ENCODE peak calls at places on chromosomes 1 and 21, in seven cellular contexts. One of them, this sample, is unnamed.

GRCh38 chr1:15038232-15039016 is 115.1 kb upstream of the TMEM51 start:
- DNase-seq in uterus: no peak
- DNase-seq in lower leg skin: no peak
- DNase-seq in IMR-90: peak
- DNase-seq in transverse colon: no peak
- DNase-seq in GM12892: no peak
- DNase-seq in stomach: no peak
- DNase-seq in this sample: no peak

GRCh38 chr1:27166351-27166802 is 11.5 kb upstream of the SLC9A1 start:
- DNase-seq in uterus: no peak
- DNase-seq in lower leg skin: no peak
- DNase-seq in IMR-90: peak
- DNase-seq in transverse colon: no peak
- DNase-seq in GM12892: no peak
- DNase-seq in stomach: no peak
- DNase-seq in this sample: no peak

GRCh38 chr1:74773540-74773939 is 40.6 kb downstream of the TYW3 start:
- DNase-seq in uterus: no peak
- DNase-seq in lower leg skin: no peak
- DNase-seq in IMR-90: no peak
- DNase-seq in transverse colon: no peak
- DNase-seq in GM12892: no peak
- DNase-seq in stomach: no peak
- DNase-seq in this sample: no peak

GRCh38 chr1:58994664-58995063 is 210.8 kb upstream of the JUN start:
- DNase-seq in uterus: no peak
- DNase-seq in lower leg skin: no peak
- DNase-seq in IMR-90: no peak
- DNase-seq in transverse colon: no peak
- DNase-seq in GM12892: no peak
- DNase-seq in stomach: no peak
- DNase-seq in this sample: no peak

GRCh38 chr21:26845066-26845749 is at the start of gene ADAMTS1:
- DNase-seq in uterus: peak
- DNase-seq in lower leg skin: peak
- DNase-seq in IMR-90: peak
- DNase-seq in transverse colon: peak
- DNase-seq in GM12892: no peak
- DNase-seq in stomach: peak
- DNase-seq in this sample: peak

GRCh38 chr1:172870901-172871606 is 179.7 kb downstream of the TNFSF18 start:
- DNase-seq in uterus: no peak
- DNase-seq in lower leg skin: no peak
- DNase-seq in IMR-90: peak
- DNase-seq in transverse colon: no peak
- DNase-seq in GM12892: no peak
- DNase-seq in stomach: no peak
- DNase-seq in this sample: no peak

GRCh38 chr21:44849616-44850130 is 23.8 kb downstream of the PTTG1IP start:
- DNase-seq in uterus: no peak
- DNase-seq in lower leg skin: no peak
- DNase-seq in IMR-90: no peak
- DNase-seq in transverse colon: peak
- DNase-seq in GM12892: no peak
- DNase-seq in stomach: no peak
- DNase-seq in this sample: no peak

GRCh38 chr1:79657916-79658662 is 651.6 kb upstream of the ADGRL4 start:
- DNase-seq in uterus: no peak
- DNase-seq in lower leg skin: no peak
- DNase-seq in IMR-90: peak
- DNase-seq in transverse colon: no peak
- DNase-seq in GM12892: no peak
- DNase-seq in stomach: no peak
- DNase-seq in this sample: no peak

GRCh38 chr1:2144501-2145090 is 50.0 kb downstream of the FAAP20 start:
- DNase-seq in uterus: no peak
- DNase-seq in lower leg skin: no peak
- DNase-seq in IMR-90: no peak
- DNase-seq in transverse colon: no peak
- DNase-seq in GM12892: no peak
- DNase-seq in stomach: no peak
- DNase-seq in this sample: no peak

GRCh38 chr1:15418811-15419515 is 9.3 kb downstream of the EFHD2 start:
- DNase-seq in uterus: no peak
- DNase-seq in lower leg skin: no peak
- DNase-seq in IMR-90: no peak
- DNase-seq in transverse colon: no peak
- DNase-seq in GM12892: no peak
- DNase-seq in stomach: peak
- DNase-seq in this sample: no peak

GRCh38 chr1:162549001-162549400 is 12.5 kb upstream of the UAP1 start:
- DNase-seq in uterus: no peak
- DNase-seq in lower leg skin: no peak
- DNase-seq in IMR-90: no peak
- DNase-seq in transverse colon: no peak
- DNase-seq in GM12892: no peak
- DNase-seq in stomach: no peak
- DNase-seq in this sample: no peak

GRCh38 chr1:8118031-8118451 is 91.9 kb upstream of the ERRFI1 start:
- DNase-seq in uterus: no peak
- DNase-seq in lower leg skin: no peak
- DNase-seq in IMR-90: no peak
- DNase-seq in transverse colon: no peak
- DNase-seq in GM12892: no peak
- DNase-seq in stomach: no peak
- DNase-seq in this sample: no peak

GRCh38 chr1:105664495-105664894 is 1392.0 kb upstream of the PRMT6 start:
- DNase-seq in uterus: no peak
- DNase-seq in lower leg skin: no peak
- DNase-seq in IMR-90: no peak
- DNase-seq in transverse colon: no peak
- DNase-seq in GM12892: no peak
- DNase-seq in stomach: no peak
- DNase-seq in this sample: no peak

GRCh38 chr1:9784508-9785133 is 39.1 kb downstream of the CLSTN1 start:
- DNase-seq in uterus: peak
- DNase-seq in lower leg skin: no peak
- DNase-seq in IMR-90: peak
- DNase-seq in transverse colon: peak
- DNase-seq in GM12892: no peak
- DNase-seq in stomach: peak
- DNase-seq in this sample: no peak

GRCh38 chr1:159790237-159790917 is 9.6 kb downstream of the DUSP23 start:
- DNase-seq in uterus: no peak
- DNase-seq in lower leg skin: no peak
- DNase-seq in IMR-90: peak
- DNase-seq in transverse colon: no peak
- DNase-seq in GM12892: no peak
- DNase-seq in stomach: no peak
- DNase-seq in this sample: peak

GRCh38 chr1:201649776-201650607 is 111.1 kb downstream of the NAV1 start:
- DNase-seq in uterus: peak
- DNase-seq in lower leg skin: peak
- DNase-seq in IMR-90: peak
- DNase-seq in transverse colon: peak
- DNase-seq in GM12892: no peak
- DNase-seq in stomach: peak
- DNase-seq in this sample: no peak
- TF ChIP-seq POLR2A in uterus: no peak
- TF ChIP-seq POLR2A in lower leg skin: no peak
- TF ChIP-seq POLR2A in IMR-90: peak
- TF ChIP-seq POLR2A in transverse colon: peak
- TF ChIP-seq POLR2A in GM12892: no peak
- TF ChIP-seq POLR2A in stomach: peak
- TF ChIP-seq POLR2A in this sample: no peak

DNA sequence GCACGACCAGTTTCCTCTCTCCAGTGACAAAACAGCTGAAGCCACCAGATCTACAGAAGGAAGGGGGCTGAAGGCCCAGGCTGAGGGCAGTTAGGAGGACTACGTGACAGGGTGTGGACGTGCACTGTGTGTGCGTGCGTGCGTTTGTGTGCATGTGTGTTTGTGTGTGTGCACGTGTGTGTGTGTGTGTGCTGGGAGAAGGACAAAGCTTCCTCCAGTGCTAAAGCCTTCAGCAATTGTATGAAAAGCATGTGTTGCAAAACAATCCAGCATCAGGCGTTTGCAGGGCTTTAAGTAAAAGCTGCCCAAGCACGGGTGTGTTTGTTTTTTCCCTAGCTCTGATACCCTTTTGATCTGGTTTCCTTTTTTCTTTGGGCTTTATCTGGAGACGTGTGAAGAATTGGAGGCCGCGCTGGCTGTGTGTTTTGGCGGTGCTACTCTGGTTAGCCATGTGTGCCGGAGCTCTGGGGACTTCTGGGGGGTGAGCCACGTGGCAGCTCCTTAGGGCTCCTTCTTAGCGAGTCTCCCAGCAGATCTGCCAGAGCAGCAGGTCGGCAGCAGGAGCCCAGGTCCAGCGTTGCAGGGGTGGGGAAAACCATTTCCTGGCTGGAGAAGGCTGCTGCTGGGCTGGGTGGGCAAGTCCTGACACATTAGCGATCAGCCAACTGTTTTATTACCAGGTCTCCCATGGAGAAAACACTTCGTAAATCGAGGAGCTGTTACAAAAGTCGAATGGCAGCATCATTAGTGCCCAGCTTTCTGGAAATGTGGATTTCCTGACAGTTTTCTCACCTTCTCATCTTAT is 73.4 kb downstream of the UCK2 start:
- DNase-seq in uterus: no peak
- DNase-seq in lower leg skin: no peak
- DNase-seq in IMR-90: no peak
- DNase-seq in transverse colon: no peak
- DNase-seq in GM12892: no peak
- DNase-seq in stomach: peak
- DNase-seq in this sample: no peak
- TF ChIP-seq POLR2A in uterus: no peak
- TF ChIP-seq POLR2A in lower leg skin: no peak
- TF ChIP-seq POLR2A in IMR-90: no peak
- TF ChIP-seq POLR2A in transverse colon: no peak
- TF ChIP-seq POLR2A in GM12892: no peak
- TF ChIP-seq POLR2A in stomach: no peak
- TF ChIP-seq POLR2A in this sample: no peak

DNA sequence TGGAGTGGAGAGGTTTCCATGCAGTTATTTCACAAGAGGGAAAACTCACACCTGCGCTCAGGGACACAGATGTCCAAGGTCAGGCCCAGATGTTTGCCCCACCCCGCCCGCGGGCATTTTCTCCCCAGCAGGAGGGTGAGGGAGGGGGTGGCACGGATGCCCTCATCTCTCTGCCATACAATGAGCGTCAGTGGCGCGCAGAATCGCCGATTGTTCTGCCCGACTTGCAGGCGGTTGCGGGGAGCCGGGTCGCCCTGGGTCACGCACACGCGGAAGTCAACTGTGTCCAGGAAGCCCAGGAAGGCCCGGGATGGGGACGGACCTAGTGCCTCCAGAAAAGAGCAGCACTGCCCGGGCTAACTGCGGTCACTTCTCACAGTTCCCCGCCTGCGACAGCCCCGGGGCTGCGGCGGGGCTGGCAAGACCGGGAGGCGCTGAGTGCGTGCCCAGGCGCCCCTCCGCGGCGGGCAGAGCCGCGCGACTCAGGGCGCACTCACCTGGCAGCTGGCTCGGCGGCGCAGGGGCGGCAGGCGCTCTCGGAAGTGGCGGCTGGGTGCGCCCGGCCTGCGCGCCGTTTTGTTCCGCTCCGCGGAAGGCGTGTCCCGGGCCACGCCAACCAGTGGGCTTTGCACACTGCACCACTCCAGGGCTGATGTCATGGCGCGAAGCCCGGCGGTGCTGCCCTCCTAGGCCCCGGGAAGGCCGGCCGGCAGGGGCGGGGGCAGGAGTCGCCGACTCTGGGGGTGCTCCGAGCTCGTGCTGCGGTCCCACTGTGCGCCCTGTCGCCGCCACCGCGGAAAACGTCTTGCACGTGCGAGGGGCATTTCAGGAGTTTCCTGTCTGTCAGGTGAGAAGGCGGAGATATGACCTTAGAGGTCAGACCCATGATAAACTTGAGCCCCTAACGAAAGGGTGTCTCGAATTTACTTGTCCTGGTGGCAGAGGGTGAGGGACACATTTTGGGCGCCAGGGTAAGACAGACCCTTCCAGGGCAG is at the start of gene CSRP1:
- DNase-seq in uterus: peak
- DNase-seq in lower leg skin: peak
- DNase-seq in IMR-90: peak
- DNase-seq in transverse colon: peak
- DNase-seq in GM12892: peak
- DNase-seq in stomach: peak
- DNase-seq in this sample: peak
- TF ChIP-seq POLR2A in uterus: peak
- TF ChIP-seq POLR2A in lower leg skin: peak
- TF ChIP-seq POLR2A in IMR-90: peak
- TF ChIP-seq POLR2A in transverse colon: peak
- TF ChIP-seq POLR2A in GM12892: peak
- TF ChIP-seq POLR2A in stomach: peak
- TF ChIP-seq POLR2A in this sample: peak

GRCh38 chr1:3677411-3677944 is 25.2 kb downstream of the TP73 start:
- DNase-seq in uterus: no peak
- DNase-seq in lower leg skin: no peak
- DNase-seq in IMR-90: no peak
- DNase-seq in transverse colon: no peak
- DNase-seq in GM12892: no peak
- DNase-seq in stomach: no peak
- DNase-seq in this sample: no peak
- TF ChIP-seq POLR2A in uterus: no peak
- TF ChIP-seq POLR2A in lower leg skin: no peak
- TF ChIP-seq POLR2A in IMR-90: no peak
- TF ChIP-seq POLR2A in transverse colon: no peak
- TF ChIP-seq POLR2A in GM12892: peak
- TF ChIP-seq POLR2A in stomach: no peak
- TF ChIP-seq POLR2A in this sample: no peak

DNA sequence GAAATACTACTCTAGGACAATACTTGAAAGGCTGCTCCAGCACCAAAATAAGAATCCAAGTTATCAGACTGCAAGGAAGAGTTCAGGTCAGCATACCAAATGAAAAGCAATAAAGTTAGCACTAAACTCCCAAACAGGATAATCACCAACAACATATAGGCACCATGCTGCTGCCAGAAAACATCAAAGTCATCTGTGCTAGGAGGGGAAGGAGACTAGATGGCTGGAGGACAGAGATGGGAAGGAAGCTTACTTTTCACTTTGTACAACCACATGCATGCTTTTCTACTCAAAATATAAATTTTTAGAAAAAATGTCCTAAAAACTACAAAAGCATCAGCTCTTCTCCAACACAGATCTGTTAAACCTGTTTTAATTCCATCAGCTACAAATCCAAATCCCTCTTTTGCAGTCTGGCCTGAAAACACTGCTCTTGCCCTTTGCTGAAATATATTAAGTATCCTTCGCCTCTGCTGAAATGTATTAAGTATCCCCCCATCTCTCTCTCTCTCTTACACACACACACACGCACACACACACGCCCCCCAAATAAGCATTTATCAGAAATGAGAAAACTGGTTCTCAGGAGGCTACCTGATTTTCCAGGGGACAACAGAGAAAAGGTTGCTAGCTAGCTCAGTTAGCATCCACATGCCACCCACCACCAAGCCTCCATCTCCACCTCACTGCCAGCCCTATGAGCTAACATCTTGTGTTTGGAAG is 1.5 kb downstream of the GATAD2B start:
- DNase-seq in uterus: no peak
- DNase-seq in lower leg skin: no peak
- DNase-seq in IMR-90: no peak
- DNase-seq in transverse colon: no peak
- DNase-seq in GM12892: no peak
- DNase-seq in stomach: no peak
- DNase-seq in this sample: no peak
- TF ChIP-seq POLR2A in uterus: no peak
- TF ChIP-seq POLR2A in lower leg skin: no peak
- TF ChIP-seq POLR2A in IMR-90: no peak
- TF ChIP-seq POLR2A in transverse colon: no peak
- TF ChIP-seq POLR2A in GM12892: no peak
- TF ChIP-seq POLR2A in stomach: no peak
- TF ChIP-seq POLR2A in this sample: no peak

GRCh38 chr1:33711511-33711910 is 152.4 kb upstream of the HMGB4 start:
- DNase-seq in uterus: no peak
- DNase-seq in lower leg skin: peak
- DNase-seq in IMR-90: no peak
- DNase-seq in transverse colon: no peak
- DNase-seq in GM12892: no peak
- DNase-seq in stomach: no peak
- DNase-seq in this sample: no peak
- TF ChIP-seq POLR2A in uterus: no peak
- TF ChIP-seq POLR2A in lower leg skin: no peak
- TF ChIP-seq POLR2A in IMR-90: no peak
- TF ChIP-seq POLR2A in transverse colon: no peak
- TF ChIP-seq POLR2A in GM12892: no peak
- TF ChIP-seq POLR2A in stomach: no peak
- TF ChIP-seq POLR2A in this sample: no peak